ENCODE peak calls at places on chromosome 22, in four cellular contexts. One of them, this sample, is unnamed. For H3K4me1, the result is how much of the 10 kb centered on the place peaks cover.

GRCh38 chr22:46007003-46007847 is 30.3 kb upstream of the WNT7B start:
- DNase-seq in right atrium auricular region: peak
- DNase-seq in uterus: peak
- DNase-seq in cardiac muscle cell: no peak
- DNase-seq in this sample: peak

GRCh38 chr22:35482974-35483373 is 57.7 kb upstream of the RASD2 start:
- DNase-seq in right atrium auricular region: no peak
- DNase-seq in uterus: no peak
- DNase-seq in cardiac muscle cell: no peak
- DNase-seq in this sample: no peak

GRCh38 chr22:21841422-21841821 is 26.0 kb downstream of the MAPK1 start:
- DNase-seq in right atrium auricular region: no peak
- DNase-seq in uterus: no peak
- DNase-seq in cardiac muscle cell: no peak
- DNase-seq in this sample: no peak

GRCh38 chr22:26779108-26779507 is 121.7 kb downstream of the MIAT start:
- DNase-seq in right atrium auricular region: no peak
- DNase-seq in uterus: no peak
- DNase-seq in cardiac muscle cell: peak
- DNase-seq in this sample: no peak

GRCh38 chr22:29842740-29843139 is 4.7 kb upstream of the ASCC2 start:
- DNase-seq in right atrium auricular region: peak
- DNase-seq in uterus: no peak
- DNase-seq in cardiac muscle cell: no peak
- DNase-seq in this sample: no peak

GRCh38 chr22:27982630-27983180 is 63.6 kb upstream of the PITPNB start:
- DNase-seq in right atrium auricular region: peak
- DNase-seq in uterus: no peak
- DNase-seq in cardiac muscle cell: no peak
- DNase-seq in this sample: no peak

GRCh38 chr22:25759825-25760231 is 17.8 kb downstream of the MYO18B start:
- DNase-seq in right atrium auricular region: no peak
- DNase-seq in uterus: no peak
- DNase-seq in cardiac muscle cell: no peak
- DNase-seq in this sample: no peak

GRCh38 chr22:27637604-27638003 is 164.0 kb downstream of the MN1 start:
- DNase-seq in right atrium auricular region: no peak
- DNase-seq in uterus: no peak
- DNase-seq in cardiac muscle cell: no peak
- DNase-seq in this sample: no peak

GRCh38 chr22:35353318-35353717 is 27.6 kb upstream of the HMOX1 start:
- DNase-seq in right atrium auricular region: no peak
- DNase-seq in uterus: no peak
- DNase-seq in cardiac muscle cell: no peak
- DNase-seq in this sample: peak

GRCh38 chr22:27487600-27488450 is 313.7 kb downstream of the MN1 start:
- DNase-seq in right atrium auricular region: no peak
- DNase-seq in uterus: no peak
- DNase-seq in cardiac muscle cell: no peak
- DNase-seq in this sample: no peak

GRCh38 chr22:30472994-30473720 is 1.3 kb upstream of the SEC14L3 start:
- DNase-seq in right atrium auricular region: no peak
- DNase-seq in uterus: no peak
- DNase-seq in cardiac muscle cell: no peak
- DNase-seq in this sample: no peak

GRCh38 chr22:44402196-44403111 is 89.7 kb upstream of the SHISAL1 start:
- DNase-seq in right atrium auricular region: no peak
- DNase-seq in uterus: no peak
- DNase-seq in cardiac muscle cell: no peak
- DNase-seq in this sample: peak

GRCh38 chr22:19178065-19178658 is 374 bp downstream of the SLC25A1 start:
- DNase-seq in right atrium auricular region: no peak
- DNase-seq in uterus: no peak
- DNase-seq in cardiac muscle cell: peak
- DNase-seq in this sample: peak

GRCh38 chr22:32204856-32205722 is at the start of gene RFPL2:
- DNase-seq in right atrium auricular region: no peak
- DNase-seq in uterus: no peak
- DNase-seq in cardiac muscle cell: peak
- DNase-seq in this sample: no peak

GRCh38 chr22:46703166-46703995 is 34.7 kb downstream of the CERK start:
- DNase-seq in right atrium auricular region: no peak
- DNase-seq in uterus: no peak
- DNase-seq in cardiac muscle cell: no peak
- DNase-seq in this sample: no peak

GRCh38 chr22:28728621-28729313 is 12.9 kb downstream of the CHEK2 start:
- DNase-seq in right atrium auricular region: no peak
- DNase-seq in uterus: no peak
- DNase-seq in cardiac muscle cell: no peak
- DNase-seq in this sample: no peak

GRCh38 chr22:29334696-29335344 is 19.3 kb upstream of the RASL10A start:
- DNase-seq in right atrium auricular region: no peak
- DNase-seq in uterus: no peak
- DNase-seq in cardiac muscle cell: no peak
- DNase-seq in this sample: no peak

GRCh38 chr22:30212363-30212995 is 34.1 kb downstream of the LIF start:
- DNase-seq in right atrium auricular region: peak
- DNase-seq in uterus: peak
- DNase-seq in cardiac muscle cell: no peak
- DNase-seq in this sample: no peak

GRCh38 chr22:41534219-41534618 is 10.1 kb downstream of the POLR3H start:
- DNase-seq in right atrium auricular region: no peak
- DNase-seq in uterus: no peak
- DNase-seq in cardiac muscle cell: no peak
- DNase-seq in this sample: no peak

DNA sequence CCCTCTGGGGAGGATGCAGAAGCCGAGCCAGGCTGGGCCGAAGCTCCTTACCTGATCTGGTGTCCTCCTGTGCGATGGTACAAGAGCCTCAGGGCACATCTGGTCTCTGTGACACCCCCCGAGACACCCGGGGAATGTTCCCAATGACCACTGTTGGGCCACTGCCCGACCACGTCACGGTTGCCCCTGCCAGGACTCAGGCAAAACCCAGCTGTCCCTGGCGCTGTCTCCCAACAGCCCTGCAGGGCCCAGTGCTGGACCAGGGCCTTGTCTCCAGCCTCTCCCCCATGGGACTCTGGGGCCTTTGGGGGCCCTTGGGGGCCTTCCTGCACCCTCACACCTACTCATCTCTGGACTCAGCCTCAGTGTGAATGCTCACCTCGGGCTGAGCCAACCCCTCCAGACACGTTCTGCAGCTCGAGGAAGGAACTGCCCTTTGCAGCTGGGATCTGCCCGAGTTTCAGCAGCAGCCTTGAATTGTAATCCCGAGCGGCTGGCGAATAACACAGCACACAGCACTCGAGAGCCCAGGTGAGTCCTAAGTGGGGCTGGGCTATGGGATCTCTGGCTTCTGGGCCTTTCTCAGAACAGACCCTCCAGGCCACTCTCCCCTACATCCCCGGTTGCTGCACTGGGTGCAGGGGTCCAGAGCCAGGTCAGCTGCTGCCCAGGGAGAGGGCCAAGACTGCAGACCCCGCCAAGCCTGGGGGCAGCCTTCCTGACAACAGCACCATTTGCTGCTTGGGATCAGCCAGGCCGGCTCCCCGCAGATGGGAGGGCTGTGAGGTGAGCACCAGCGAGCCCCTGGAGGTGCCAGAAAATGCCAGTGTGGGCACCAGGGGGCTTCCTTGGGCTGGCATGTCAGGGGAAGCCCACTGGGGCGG is 39.8 kb downstream of the RTN4R start:
- DNase-seq in right atrium auricular region: no peak
- DNase-seq in uterus: no peak
- DNase-seq in cardiac muscle cell: no peak
- DNase-seq in this sample: no peak
- H3K27ac ChIP-seq in right atrium auricular region: no peak
- H3K27ac ChIP-seq in uterus: no peak
- H3K27ac ChIP-seq in cardiac muscle cell: no peak
- H3K27ac ChIP-seq in this sample: no peak

GRCh38 chr22:37230673-37231405 is 13.2 kb downstream of the RAC2 start:
- DNase-seq in right atrium auricular region: no peak
- DNase-seq in uterus: no peak
- DNase-seq in cardiac muscle cell: no peak
- DNase-seq in this sample: no peak

GRCh38 chr22:37229012-37229804 is 14.9 kb downstream of the RAC2 start:
- DNase-seq in right atrium auricular region: no peak
- DNase-seq in uterus: no peak
- DNase-seq in cardiac muscle cell: no peak
- DNase-seq in this sample: no peak

GRCh38 chr22:37228106-37229011 is 15.7 kb downstream of the RAC2 start:
- DNase-seq in right atrium auricular region: no peak
- DNase-seq in uterus: no peak
- DNase-seq in cardiac muscle cell: no peak
- DNase-seq in this sample: peak

GRCh38 chr22:37231406-37232139 is 12.5 kb downstream of the RAC2 start:
- DNase-seq in right atrium auricular region: no peak
- DNase-seq in uterus: no peak
- DNase-seq in cardiac muscle cell: no peak
- DNase-seq in this sample: no peak

GRCh38 chr22:37229805-37230672 is 14.0 kb downstream of the RAC2 start:
- DNase-seq in right atrium auricular region: no peak
- DNase-seq in uterus: no peak
- DNase-seq in cardiac muscle cell: no peak
- DNase-seq in this sample: peak
- H3K4me1 ChIP-seq in right atrium auricular region: under half
- H3K4me1 ChIP-seq in uterus: under half
- H3K4me1 ChIP-seq in cardiac muscle cell: under half
- H3K4me1 ChIP-seq in this sample: under half

GRCh38 chr22:39731481-39731880 is 160.9 kb downstream of the CACNA1I start:
- DNase-seq in right atrium auricular region: no peak
- DNase-seq in uterus: no peak
- DNase-seq in cardiac muscle cell: no peak
- DNase-seq in this sample: no peak

GRCh38 chr22:39733191-39733590 is 160.4 kb downstream of the ENTHD1 start:
- DNase-seq in right atrium auricular region: no peak
- DNase-seq in uterus: no peak
- DNase-seq in cardiac muscle cell: no peak
- DNase-seq in this sample: no peak

GRCh38 chr22:39729141-39729934 is 158.8 kb downstream of the CACNA1I start:
- DNase-seq in right atrium auricular region: no peak
- DNase-seq in uterus: no peak
- DNase-seq in cardiac muscle cell: no peak
- DNase-seq in this sample: no peak

GRCh38 chr22:39732625-39733024 is 160.9 kb downstream of the ENTHD1 start:
- DNase-seq in right atrium auricular region: no peak
- DNase-seq in uterus: no peak
- DNase-seq in cardiac muscle cell: no peak
- DNase-seq in this sample: no peak

DNA sequence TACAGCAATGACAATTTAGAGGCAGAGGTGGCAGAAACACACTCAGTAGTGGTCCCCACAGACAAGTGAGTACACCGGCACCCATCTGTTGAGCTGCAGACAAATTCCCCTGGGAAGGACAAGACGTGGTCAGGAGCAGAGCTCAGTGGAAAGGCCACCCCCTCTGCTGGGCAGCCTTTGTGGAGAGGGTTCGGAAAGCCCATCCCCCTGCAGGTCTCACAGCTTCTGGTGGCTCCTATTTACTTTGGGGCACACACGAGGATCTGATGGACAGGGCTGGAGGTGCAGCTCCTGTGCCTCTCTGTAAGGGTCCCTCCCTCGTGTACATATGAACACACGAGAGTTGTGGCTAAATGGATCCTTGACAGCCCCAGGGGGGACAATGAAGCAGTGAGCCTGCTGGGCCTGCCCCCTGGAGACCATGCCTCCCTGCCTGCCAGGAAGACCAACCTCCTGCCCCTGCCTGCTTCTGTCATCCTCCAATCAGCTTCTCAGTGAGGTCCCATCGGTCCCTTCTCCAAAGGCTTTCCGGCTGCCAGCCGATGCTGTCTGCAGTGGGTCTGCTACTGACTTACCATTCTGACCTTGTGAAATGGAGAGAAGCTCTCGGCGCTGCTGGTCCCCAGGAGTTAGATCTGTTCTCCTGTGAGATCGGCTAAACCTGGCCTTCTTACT is 161.5 kb downstream of the CACNA1I start:
- DNase-seq in right atrium auricular region: no peak
- DNase-seq in uterus: no peak
- DNase-seq in cardiac muscle cell: no peak
- DNase-seq in this sample: no peak
- TF ChIP-seq CTCF in right atrium auricular region: no peak
- TF ChIP-seq CTCF in uterus: no peak
- TF ChIP-seq CTCF in cardiac muscle cell: no peak
- TF ChIP-seq CTCF in this sample: no peak

GRCh38 chr22:50627452-50627913 is 469 bp downstream of the ARSA start:
- DNase-seq in right atrium auricular region: no peak
- DNase-seq in uterus: no peak
- DNase-seq in cardiac muscle cell: peak
- DNase-seq in this sample: no peak
- H3K27ac ChIP-seq in right atrium auricular region: peak
- H3K27ac ChIP-seq in uterus: peak
- H3K27ac ChIP-seq in cardiac muscle cell: no peak
- H3K27ac ChIP-seq in this sample: peak

DNA sequence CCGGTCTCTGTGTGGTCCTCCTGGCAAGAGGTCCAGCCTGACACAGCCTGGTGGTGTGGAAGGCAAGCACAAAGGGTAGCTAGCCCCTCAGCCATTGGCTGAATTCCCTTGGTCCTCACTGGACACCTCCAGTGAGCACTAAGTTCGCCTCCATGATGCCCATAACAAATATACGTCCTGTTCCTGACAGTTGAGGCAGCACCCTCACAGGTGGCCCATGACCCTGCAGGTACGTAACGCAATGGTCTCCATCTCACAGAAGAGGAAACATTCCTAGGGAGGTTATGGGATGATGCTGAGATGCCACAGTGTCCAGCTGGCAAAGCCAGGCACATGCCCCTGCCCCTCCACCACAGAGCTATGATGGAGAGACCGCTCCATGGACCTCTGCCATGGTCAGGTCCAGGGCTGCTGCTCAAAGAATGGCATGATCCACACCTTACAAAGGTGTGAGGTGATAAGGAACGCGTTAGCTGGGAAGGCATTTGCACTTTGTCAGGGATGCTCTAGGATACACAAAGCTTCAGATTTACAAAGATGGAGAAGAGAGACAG is 1.4 kb upstream of the GNAZ start:
- DNase-seq in right atrium auricular region: no peak
- DNase-seq in uterus: no peak
- DNase-seq in cardiac muscle cell: no peak
- DNase-seq in this sample: no peak
- H3K4me1 ChIP-seq in right atrium auricular region: under half
- H3K4me1 ChIP-seq in uterus: under half
- H3K4me1 ChIP-seq in cardiac muscle cell: under half
- H3K4me1 ChIP-seq in this sample: under half